ENCODE peak calls at places on chromosomes 7 and 10, in seven cellular contexts. K is HCT116; B is MM.1S; U is CD8-positive, alpha-beta T cell; I is upper lobe of left lung; R is lower leg skin; L is foreskin fibroblast. G is an unnamed sample.

GRCh38 chr7:47734949-47735291 is 153.0 kb upstream of the TNS3 start:
- DNase-seq in I (no peak), L (no peak), B (no peak), U (no peak), K (no peak), R (no peak), G (no peak)

GRCh38 chr10:110993024-110993693 is 73.8 kb downstream of the SHOC2 start:
- DNase-seq in K (no peak), U (no peak), L (peak; percentile 80), R (no peak), I (no peak), B (peak; percentile 13), G (no peak)

GRCh38 chr7:135247746-135248471 is 14.3 kb downstream of the STRA8 start:
- DNase-seq in K (no peak), I (no peak), U (no peak), B (no peak), L (no peak), R (peak; percentile 56), G (peak; percentile 68)

GRCh38 chr7:143002106-143002505 is 24.8 kb downstream of the OR9A2 start:
- DNase-seq in B (peak; percentile 61), U (no peak), I (no peak), K (peak; percentile 24), L (peak; percentile 59), R (no peak), G (no peak)

GRCh38 chr7:132575336-132575986 is 809 bp downstream of the PLXNA4 start:
- DNase-seq in I (peak; percentile 46), B (no peak), U (no peak), R (peak; percentile 93), L (peak; percentile 84), K (no peak), G (no peak)

GRCh38 chr10:33253411-33253810 is 81.1 kb downstream of the NRP1 start:
- DNase-seq in K (no peak), B (no peak), L (no peak), U (no peak), I (no peak), R (no peak), G (no peak)

GRCh38 chr7:4665661-4666060 is 16.4 kb upstream of the FOXK1 start:
- DNase-seq in L (peak; percentile 74), B (no peak), R (no peak), I (no peak), K (no peak), U (no peak), G (no peak)

GRCh38 chr7:7798510-7798909 is 80.1 kb upstream of the RPA3 start:
- DNase-seq in R (no peak), I (no peak), K (no peak), L (no peak), B (no peak), U (no peak), G (no peak)

GRCh38 chr7:98826811-98827231 is 43.0 kb downstream of the TMEM130 start:
- DNase-seq in B (peak; percentile 9), L (peak; percentile 56), K (no peak), R (no peak), I (no peak), U (no peak), G (no peak)

GRCh38 chr7:131385039-131385605 is 57.4 kb downstream of the MKLN1 start:
- DNase-seq in U (no peak), K (no peak), I (no peak), L (peak; percentile 11), R (no peak), B (no peak), G (no peak)

GRCh38 chr10:73991846-73992245 is 6.1 kb upstream of the VCL start:
- DNase-seq in B (peak; percentile 46), I (no peak), R (no peak), K (no peak), L (no peak), U (peak; percentile 64), G (no peak)

GRCh38 chr7:149865437-149865836 is 8.3 kb upstream of the ATP6V0E2 start:
- DNase-seq in R (no peak), L (no peak), I (no peak), U (peak; percentile 33), B (peak; percentile 53), K (no peak), G (no peak)

GRCh38 chr10:95289003-95289920 is 1.5 kb downstream of the PDLIM1 start:
- DNase-seq in U (no peak), B (no peak), L (no peak), R (peak; percentile 84), K (no peak), I (no peak), G (no peak)

GRCh38 chr10:45282061-45282460 is 33.3 kb downstream of the OR13A1 start:
- DNase-seq in I (no peak), U (no peak), L (no peak), K (no peak), R (no peak), B (no peak), G (no peak)

GRCh38 chr7:139362302-139362701 is 2.6 kb downstream of the LUC7L2 start:
- DNase-seq in U (no peak), K (no peak), L (peak; percentile 12), B (no peak), I (no peak), R (no peak), G (no peak)

GRCh38 chr7:43906327-43907010 is at the start of gene URGCP:
- DNase-seq in L (peak; percentile 75), R (peak; percentile 87), U (peak; percentile 10), K (no peak), B (peak; percentile 53), I (peak; percentile 94), G (peak; percentile 85)

GRCh38 chr7:137771679-137772078 is 75.1 kb downstream of the DGKI start:
- DNase-seq in K (no peak), B (no peak), I (no peak), R (no peak), L (peak; percentile 87), U (no peak), G (no peak)

GRCh38 chr7:11213246-11213645 is 239.6 kb downstream of the PHF14 start:
- DNase-seq in K (no peak), B (no peak), L (no peak), I (no peak), U (no peak), R (no peak), G (no peak)

GRCh38 chr7:107505997-107506682 is 36.3 kb downstream of the GPR22 start:
- DNase-seq in L (peak; percentile 16), I (no peak), R (no peak), K (no peak), B (no peak), U (no peak), G (no peak)

GRCh38 chr7:40527723-40528122 is 392.9 kb downstream of the SUGCT start:
- DNase-seq in R (no peak), K (no peak), I (no peak), B (no peak), U (no peak), L (peak; percentile 65), G (no peak)

GRCh38 chr10:77289027-77289501 is 348.5 kb downstream of the KCNMA1 start:
- DNase-seq in K (no peak), U (no peak), R (no peak), L (no peak), I (no peak), B (no peak), G (no peak)

GRCh38 chr10:97399843-97400545 is 1.1 kb downstream of the RRP12 start:
- DNase-seq in B (peak; percentile 77), R (no peak), I (no peak), U (no peak), K (peak; percentile 57), L (peak; percentile 72), G (no peak)

GRCh38 chr10:15370212-15370740 is 813 bp downstream of the FAM171A1 start:
- DNase-seq in B (no peak), I (peak; percentile 87), U (no peak), K (no peak), R (peak; percentile 85), L (peak; percentile 59), G (peak; percentile 83)

GRCh38 chr10:5560142-5560843 is 35.5 kb downstream of the CALML3 start:
- DNase-seq in U (no peak), I (no peak), B (no peak), R (peak; percentile 72), L (no peak), K (no peak), G (no peak)

GRCh38 chr7:108016841-108017775 is 14.1 kb upstream of the LAMB1 start:
- DNase-seq in K (peak; percentile 28), L (peak; percentile 78), U (no peak), I (no peak), R (no peak), B (no peak), G (no peak)

GRCh38 chr7:74405191-74405898 is 48.4 kb upstream of the GTF2IRD1 start:
- DNase-seq in I (peak; percentile 63), R (no peak), K (no peak), U (no peak), L (peak; percentile 26), B (peak; percentile 21), G (no peak)
- TF ChIP-seq CTCF in I (no peak), R (no peak), K (peak; percentile 21), U (no peak), L (peak; percentile 33), B (peak; percentile 56), G (peak; percentile 45)

GRCh38 chr7:130135208-130136205 is 65.2 kb downstream of the KLHDC10 start:
- DNase-seq in R (no peak), I (no peak), K (no peak), U (no peak), B (no peak), L (no peak), G (no peak)
- TF ChIP-seq CTCF in R (no peak), I (no peak), K (no peak), U (no peak), B (no peak), L (no peak), G (no peak)

DNA sequence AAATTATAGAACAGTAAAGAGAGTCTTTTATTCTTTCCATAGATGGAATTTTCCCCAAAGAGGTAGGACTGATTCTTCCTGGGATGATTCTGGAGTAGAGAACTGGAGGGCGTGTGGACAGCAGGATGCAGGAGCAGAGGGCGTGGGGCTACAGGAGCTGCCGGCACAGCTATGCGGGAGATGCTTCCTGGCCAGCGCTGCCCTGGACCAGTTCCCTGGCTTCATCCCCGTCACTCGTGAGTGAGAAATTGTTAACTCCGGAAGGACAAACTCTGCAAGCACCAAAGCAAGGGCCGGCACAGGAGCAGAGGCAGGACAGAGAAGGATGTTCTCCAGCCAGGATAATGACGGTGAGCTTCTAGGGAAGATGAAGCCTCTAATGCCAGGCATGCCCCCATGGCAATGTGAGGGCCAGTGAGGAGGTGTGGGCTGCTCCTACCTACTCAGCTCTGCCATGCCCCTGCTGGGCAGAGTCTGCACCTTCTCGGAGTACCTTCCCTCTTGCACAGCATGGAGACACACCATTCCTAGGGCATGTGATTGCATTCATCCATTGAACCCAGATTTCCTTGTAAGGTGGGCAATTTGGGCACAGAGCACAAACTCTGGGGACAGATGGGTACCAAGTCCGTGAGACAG is 760.9 kb upstream of the IGFBP3 start:
- DNase-seq in R (peak; percentile 89), B (no peak), K (no peak), I (peak; percentile 42), U (no peak), L (peak; percentile 26), G (no peak)
- TF ChIP-seq CTCF in R (no peak), B (no peak), K (no peak), I (no peak), U (no peak), L (no peak), G (no peak)

DNA sequence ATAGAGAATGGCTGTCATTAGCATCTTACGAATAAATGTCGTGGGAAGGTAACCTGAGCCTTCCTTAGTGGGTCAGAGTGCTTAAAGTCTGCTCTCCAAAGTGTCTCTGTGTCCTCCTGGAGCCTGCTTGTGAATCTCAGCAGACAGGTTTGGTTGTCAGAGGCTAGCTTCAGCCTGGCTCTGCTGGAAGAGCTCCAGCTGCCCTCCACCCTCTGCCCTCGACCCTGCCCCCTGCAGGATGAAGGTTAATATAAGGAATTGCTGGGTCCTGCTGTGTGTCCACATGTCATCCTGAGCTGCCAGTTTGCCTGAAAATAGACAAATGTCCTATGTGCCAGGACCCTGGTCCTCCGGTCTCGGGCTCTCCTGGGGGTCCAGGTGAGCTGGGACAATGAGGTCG is 33.5 kb downstream of the FAM241B start:
- DNase-seq in U (no peak), K (no peak), R (no peak), B (no peak), L (no peak), I (no peak), G (no peak)
- TF ChIP-seq CTCF in U (no peak), K (no peak), R (no peak), B (no peak), L (no peak), I (no peak), G (no peak)